ENCODE peak calls at places on chromosomes 2 and 18, in ten cellular contexts. R, T, U, H, X, F, J, V, Z and A are unnamed samples.
A peak's percentile ranks its signal among the peaks of the same experiment; 100 is the strongest.

GRCh38 chr2:27638023-27638637 is 9.3 kb downstream of the GPN1 start:
- DNase-seq in R (no peak), T (peak; percentile 33), U (no peak), H (no peak), X (no peak), F (no peak), J (no peak), V (no peak), Z (no peak), A (no peak)

GRCh38 chr2:233354971-233355574 is 779 bp downstream of the DGKD start:
- DNase-seq in R (no peak), T (peak; percentile 15), U (peak; percentile 88), H (peak; percentile 57), X (no peak), F (no peak), J (no peak), V (no peak), Z (peak; percentile 53), A (peak; percentile 40)

GRCh38 chr2:230408244-230408842 is 7.7 kb upstream of the SP100 start:
- DNase-seq in R (peak; percentile 82), T (peak; percentile 82), U (no peak), H (no peak), X (no peak), F (no peak), J (no peak), V (peak; percentile 36), Z (no peak), A (no peak)

GRCh38 chr18:24333116-24333515 is 64.5 kb downstream of the OSBPL1A start:
- DNase-seq in R (no peak), T (no peak), U (no peak), H (no peak), X (no peak), F (no peak), J (no peak), V (no peak), Z (no peak), A (no peak)

GRCh38 chr2:99771691-99772333 is 282.0 kb upstream of the REV1 start:
- DNase-seq in R (peak; percentile 29), T (no peak), U (peak; percentile 86), H (no peak), X (no peak), F (no peak), J (no peak), V (no peak), Z (no peak), A (no peak)

GRCh38 chr2:191848771-191849726 is 2.2 kb upstream of the CAVIN2 start:
- DNase-seq in R (no peak), T (no peak), U (no peak), H (no peak), X (no peak), F (no peak), J (no peak), V (no peak), Z (no peak), A (no peak)

GRCh38 chr2:68809324-68810240 is 61.6 kb downstream of the BMP10 start:
- DNase-seq in R (no peak), T (no peak), U (no peak), H (no peak), X (no peak), F (no peak), J (no peak), V (no peak), Z (no peak), A (no peak)

GRCh38 chr2:46837112-46837454 is 78.5 kb downstream of the MCFD2 start:
- DNase-seq in R (no peak), T (no peak), U (no peak), H (no peak), X (no peak), F (no peak), J (no peak), V (no peak), Z (no peak), A (no peak)

GRCh38 chr2:141417246-141417797 is 713.5 kb downstream of the LRP1B start:
- DNase-seq in R (no peak), T (no peak), U (no peak), H (no peak), X (no peak), F (no peak), J (no peak), V (no peak), Z (no peak), A (no peak)

GRCh38 chr2:40809156-40809555 is 357.3 kb upstream of the SLC8A1 start:
- DNase-seq in R (no peak), T (no peak), U (no peak), H (no peak), X (no peak), F (no peak), J (no peak), V (no peak), Z (no peak), A (no peak)

GRCh38 chr2:206456078-206456769 is 12.9 kb downstream of the ADAM23 start:
- DNase-seq in R (no peak), T (no peak), U (no peak), H (peak; percentile 61), X (no peak), F (no peak), J (no peak), V (no peak), Z (no peak), A (no peak)

GRCh38 chr2:70932631-70933230 is 3.0 kb upstream of the ATP6V1B1 start:
- DNase-seq in R (peak; percentile 14), T (no peak), U (no peak), H (no peak), X (no peak), F (no peak), J (no peak), V (no peak), Z (no peak), A (no peak)

GRCh38 chr2:166433457-166433856 is 57.7 kb upstream of the SCN9A start:
- DNase-seq in R (no peak), T (no peak), U (no peak), H (no peak), X (no peak), F (no peak), J (no peak), V (no peak), Z (no peak), A (no peak)

GRCh38 chr2:166439078-166439477 is 55.0 kb downstream of the SCN7A start:
- DNase-seq in R (no peak), T (no peak), U (no peak), H (no peak), X (no peak), F (no peak), J (no peak), V (no peak), Z (no peak), A (no peak)

GRCh38 chr2:166434491-166434890 is 58.7 kb upstream of the SCN9A start:
- DNase-seq in R (no peak), T (no peak), U (no peak), H (no peak), X (no peak), F (no peak), J (no peak), V (no peak), Z (no peak), A (no peak)

GRCh38 chr2:166440313-166440712 is 53.7 kb downstream of the SCN7A start:
- DNase-seq in R (no peak), T (no peak), U (no peak), H (no peak), X (no peak), F (no peak), J (no peak), V (no peak), Z (no peak), A (no peak)

GRCh38 chr2:166436976-166437375 is 57.1 kb downstream of the SCN7A start:
- DNase-seq in R (no peak), T (no peak), U (no peak), H (no peak), X (no peak), F (no peak), J (no peak), V (no peak), Z (no peak), A (no peak)
- H3K4me3 ChIP-seq in R (no peak overlapping the region), T (no peak overlapping the region), U (no peak overlapping the region), H (no peak overlapping the region), X (no peak overlapping the region), F (no peak overlapping the region), J (no peak overlapping the region), V (no peak overlapping the region), Z (no peak overlapping the region), A (no peak overlapping the region)

GRCh38 chr2:17146358-17146757 is 371.9 kb downstream of the RAD51AP2 start:
- DNase-seq in R (no peak), T (no peak), U (no peak), H (no peak), X (no peak), F (no peak), J (no peak), V (no peak), Z (no peak), A (no peak)

GRCh38 chr2:17149945-17150344 is 368.3 kb downstream of the RAD51AP2 start:
- DNase-seq in R (no peak), T (no peak), U (no peak), H (no peak), X (no peak), F (no peak), J (no peak), V (no peak), Z (no peak), A (no peak)

GRCh38 chr2:17148298-17149228 is 369.7 kb downstream of the RAD51AP2 start:
- DNase-seq in R (no peak), T (peak; percentile 49), U (no peak), H (no peak), X (no peak), F (no peak), J (peak; percentile 70), V (no peak), Z (peak; percentile 4), A (no peak)
- TF ChIP-seq CTCF in R (peak; percentile 30), T (peak; percentile 72), U (no peak), H (no peak), X (peak; percentile 12), F (no peak), J (peak; percentile 77), V (peak; percentile 46), Z (peak; percentile 71), A (peak; percentile 56)

DNA sequence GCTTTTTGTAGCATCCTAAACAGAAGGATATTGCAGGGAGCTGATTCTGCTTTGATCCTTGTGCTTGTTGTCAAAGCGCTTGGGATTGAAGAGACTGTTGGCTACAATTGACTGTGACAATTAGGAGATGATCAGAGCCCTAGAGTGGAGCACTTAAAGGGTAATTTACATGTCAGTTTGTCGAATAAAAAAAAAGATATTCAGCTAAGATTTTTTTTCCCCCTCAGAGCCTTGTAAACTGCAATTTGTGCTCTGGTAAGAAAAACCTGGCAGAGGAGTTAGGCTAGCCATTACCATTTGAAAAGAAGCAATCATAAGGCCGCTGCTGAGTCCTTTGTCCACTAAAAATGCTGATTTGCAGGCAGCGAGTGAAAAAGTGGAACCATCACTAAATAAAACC is 47.8 kb upstream of the ZEB2 start:
- DNase-seq in R (no peak), T (no peak), U (no peak), H (no peak), X (no peak), F (no peak), J (no peak), V (no peak), Z (no peak), A (no peak)
- H3K4me3 ChIP-seq in R (no peak overlapping the region), T (no peak overlapping the region), U (no peak overlapping the region), H (no peak overlapping the region), X (no peak overlapping the region), F (no peak overlapping the region), J (no peak overlapping the region), V (no peak overlapping the region), Z (no peak overlapping the region), A (no peak overlapping the region)

DNA sequence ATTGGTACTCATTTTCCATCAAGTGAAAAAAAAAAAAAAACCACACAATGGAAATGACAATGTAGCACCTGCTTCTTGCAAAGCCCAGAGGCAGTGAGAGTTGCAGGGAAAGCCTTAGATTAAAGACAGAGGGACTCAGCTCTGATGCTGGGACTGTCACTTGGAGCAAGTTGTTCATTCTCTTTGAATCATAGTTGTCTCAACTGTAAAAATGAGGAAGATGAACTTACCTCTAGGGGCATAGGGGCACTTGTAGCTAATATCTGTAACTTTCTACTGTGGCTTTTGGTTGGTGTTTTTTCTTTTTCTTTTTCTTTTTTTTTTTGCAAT is 81.4 kb upstream of the LPIN2 start:
- DNase-seq in R (no peak), T (no peak), U (no peak), H (no peak), X (no peak), F (no peak), J (no peak), V (no peak), Z (peak; percentile 11), A (no peak)
- TF ChIP-seq CTCF in R (no peak), T (no peak), U (no peak), H (no peak), X (no peak), F (no peak), J (no peak), V (no peak), Z (peak; percentile 15), A (no peak)